ENCODE peak calls at places on chromosomes 2 and 18, in four cellular contexts. U, I, N and A are unnamed samples.

GRCh38 chr2:28639836-28640235 is 111.8 kb upstream of the PPP1CB start:
- DNase-seq in N (no peak), I (no peak), U (no peak), A (no peak)

GRCh38 chr2:9473308-9473984 is 905 bp upstream of the IAH1 start:
- DNase-seq in U (no peak), N (no peak), I (peak), A (no peak)

GRCh38 chr2:193505620-193506019 is 1310.9 kb upstream of the TMEFF2 start:
- DNase-seq in I (no peak), N (no peak), U (no peak), A (no peak)

GRCh38 chr2:15769235-15769634 is 171.1 kb upstream of the MYCN start:
- DNase-seq in U (no peak), N (no peak), I (no peak), A (no peak)

GRCh38 chr2:153043385-153043784 is 325.0 kb downstream of the ARL6IP6 start:
- DNase-seq in I (no peak), U (no peak), N (no peak), A (no peak)

GRCh38 chr2:123953848-123954247 is 71.2 kb upstream of the CNTNAP5 start:
- DNase-seq in I (no peak), U (no peak), N (no peak), A (no peak)

GRCh38 chr2:33215299-33215698 is 261.1 kb upstream of the RASGRP3 start:
- DNase-seq in N (no peak), I (no peak), U (no peak), A (no peak)

GRCh38 chr18:27605107-27605834 is 420.2 kb upstream of the CHST9 start:
- DNase-seq in U (no peak), N (no peak), I (peak), A (no peak)

GRCh38 chr2:62217980-62218379 is 22.1 kb downstream of the B3GNT2 start:
- DNase-seq in U (no peak), N (no peak), I (no peak), A (no peak)

GRCh38 chr2:121253021-121253673 is 31.9 kb downstream of the TFCP2L1 start:
- DNase-seq in N (no peak), I (no peak), U (no peak), A (no peak)

GRCh38 chr2:101234169-101234938 is 18.3 kb upstream of the CNOT11 start:
- DNase-seq in N (no peak), U (no peak), I (no peak), A (no peak)

GRCh38 chr18:79522451-79523220 is 126.9 kb downstream of the NFATC1 start:
- DNase-seq in U (peak), N (peak), I (no peak), A (peak)

GRCh38 chr18:79396431-79397287 is 929 bp downstream of the NFATC1 start:
- DNase-seq in N (peak), I (peak), U (peak), A (no peak)

GRCh38 chr2:313991-314390 is 26.1 kb upstream of the ALKAL2 start:
- DNase-seq in U (no peak), I (no peak), N (no peak), A (no peak)

GRCh38 chr2:233141888-233142287 is 81.7 kb downstream of the INPP5D start:
- DNase-seq in I (no peak), U (no peak), N (no peak), A (no peak)

GRCh38 chr18:11981633-11982366 is 493 bp downstream of the IMPA2 start:
- DNase-seq in N (peak), U (peak), I (peak), A (peak)

GRCh38 chr2:133390151-133390550 is 178.1 kb downstream of the NCKAP5 start:
- DNase-seq in U (no peak), I (no peak), N (no peak), A (no peak)

GRCh38 chr2:225004531-225004930 is 37.7 kb downstream of the DOCK10 start:
- DNase-seq in N (no peak), U (no peak), I (no peak), A (no peak)

GRCh38 chr18:32278148-32278799 is 88.4 kb downstream of the MEP1B start:
- DNase-seq in I (no peak), U (no peak), N (no peak), A (no peak)

GRCh38 chr2:67649331-67650071 is 252.4 kb downstream of the ETAA1 start:
- DNase-seq in I (no peak), U (no peak), N (no peak), A (no peak)

GRCh38 chr2:150607471-150607870 is 120.0 kb upstream of the RND3 start:
- DNase-seq in I (no peak), U (no peak), N (no peak), A (no peak)

GRCh38 chr2:94956797-94957391 is 68.6 kb upstream of the MAL start:
- DNase-seq in N (no peak), U (no peak), I (no peak), A (no peak)

GRCh38 chr2:219090436-219090835 is 29.7 kb upstream of the IHH start:
- DNase-seq in I (no peak), N (no peak), U (no peak), A (no peak)

GRCh38 chr2:19890104-19890503 is 11.7 kb downstream of the TTC32 start:
- DNase-seq in N (no peak), I (peak), U (no peak), A (no peak)

GRCh38 chr18:74724186-74724585 is 126.5 kb downstream of the ZNF407 start:
- DNase-seq in I (no peak), U (no peak), N (no peak), A (no peak)

GRCh38 chr2:147273106-147273505 is 571.7 kb upstream of the ACVR2A start:
- DNase-seq in U (no peak), I (no peak), N (no peak), A (no peak)

GRCh38 chr2:221087779-221088178 is 484.3 kb downstream of the EPHA4 start:
- DNase-seq in U (no peak), I (no peak), N (no peak), A (no peak)

GRCh38 chr2:224284134-224284946 is 117.6 kb downstream of the FAM124B start:
- DNase-seq in N (no peak), U (no peak), I (peak), A (no peak)

GRCh38 chr18:70453058-70453775 is 164.4 kb downstream of the SOCS6 start:
- DNase-seq in N (no peak), U (no peak), I (no peak), A (no peak)
- TF ChIP-seq CTCF in N (no peak), U (no peak), I (no peak), A (no peak)

GRCh38 chr2:73177645-73178255 is 24.6 kb upstream of the NOTO start:
- DNase-seq in U (no peak), N (no peak), I (peak), A (no peak)
- TF ChIP-seq CTCF in U (peak), N (peak), I (no peak), A (peak)

DNA sequence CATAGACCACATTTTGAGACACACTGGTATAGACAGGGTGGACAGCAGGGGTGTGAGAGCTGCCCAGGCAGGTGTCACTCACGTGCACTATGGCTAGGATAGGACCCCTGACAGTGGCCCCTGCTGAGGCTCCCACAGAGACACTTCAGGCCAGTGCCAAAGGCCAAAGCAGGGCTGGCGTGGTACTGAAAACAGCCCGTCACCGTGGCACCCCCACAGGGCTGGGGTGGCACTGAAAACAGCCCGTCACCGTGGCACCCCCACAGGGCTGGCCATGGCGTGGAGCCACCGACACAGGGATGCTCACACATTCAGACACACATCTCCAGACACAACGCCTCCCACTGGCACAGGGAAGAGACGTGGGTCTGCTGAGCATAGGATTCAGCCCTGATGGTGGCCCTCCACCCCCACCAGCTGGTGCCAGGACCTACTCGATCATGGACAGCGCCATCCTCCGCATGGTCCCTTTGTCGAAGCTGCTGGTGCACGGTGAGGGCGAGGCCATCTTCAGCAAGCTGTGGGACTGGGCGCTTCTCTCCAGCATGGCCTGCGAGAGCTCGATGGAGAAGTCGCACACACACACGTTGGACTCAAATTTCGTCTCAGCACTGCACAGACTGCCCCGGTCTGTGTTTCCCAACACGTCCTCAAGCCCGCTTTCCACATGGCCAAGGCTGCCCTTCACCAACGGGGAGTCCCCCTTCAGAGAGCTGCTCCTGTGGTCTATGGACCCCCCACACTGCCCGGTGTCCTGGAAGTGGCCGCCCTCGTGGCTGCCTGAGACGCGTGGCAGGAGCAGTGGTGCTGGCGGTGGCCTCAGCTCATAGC is 34.1 kb downstream of the ANKMY1 start:
- DNase-seq in I (no peak), U (no peak), N (no peak), A (no peak)
- TF ChIP-seq CTCF in I (no peak), U (no peak), N (no peak), A (no peak)

GRCh38 chr2:135709992-135710391 is 31.7 kb upstream of the UBXN4 start:
- DNase-seq in U (peak), N (peak), I (peak), A (peak)
- TF ChIP-seq CTCF in U (peak), N (peak), I (peak), A (peak)